ENCODE peak calls at places on chromosomes 6 and 20, in five cellular contexts. N, A, G, E and B are unnamed samples. For H3K4me1, the result is how much of the 10 kb centered on the place peaks cover.

GRCh38 chr6:118867181-118867580 is 26.8 kb upstream of the ASF1A start:
- DNase-seq in N (peak), E (no peak), A (no peak), G (no peak), B (no peak)

GRCh38 chr6:6005467-6006427 is 978 bp downstream of the NRN1 start:
- DNase-seq in N (no peak), A (no peak), E (no peak), G (no peak), B (no peak)

GRCh38 chr20:37315293-37316110 is 26.0 kb downstream of the MANBAL start:
- DNase-seq in A (peak), E (no peak), N (no peak), G (peak), B (peak)

GRCh38 chr6:111068116-111068897 is 19.0 kb upstream of the SLC16A10 start:
- DNase-seq in A (no peak), G (no peak), E (no peak), N (no peak), B (no peak)

GRCh38 chr20:15278041-15278440 is 940.6 kb upstream of the FLRT3 start:
- DNase-seq in N (no peak), G (no peak), E (no peak), A (no peak), B (peak)

GRCh38 chr6:20882014-20882413 is 347.8 kb downstream of the CDKAL1 start:
- DNase-seq in G (no peak), A (no peak), E (no peak), N (no peak), B (no peak)

GRCh38 chr6:123622780-123623179 is 14.0 kb downstream of the TRDN start:
- DNase-seq in N (no peak), A (no peak), G (no peak), E (no peak), B (no peak)

GRCh38 chr6:130282234-130282995 is 59.7 kb upstream of the SAMD3 start:
- DNase-seq in G (no peak), N (no peak), A (no peak), E (no peak), B (peak)

GRCh38 chr20:8782804-8783203 is 286.1 kb upstream of the PLCB4 start:
- DNase-seq in A (no peak), E (no peak), G (no peak), N (no peak), B (peak)

GRCh38 chr6:134739299-134740090 is 210.4 kb downstream of the ALDH8A1 start:
- DNase-seq in E (no peak), N (no peak), G (no peak), A (no peak), B (peak)

GRCh38 chr6:2688416-2689064 is 62.2 kb downstream of the MYLK4 start:
- DNase-seq in E (no peak), G (no peak), A (no peak), N (no peak), B (peak)

GRCh38 chr6:83057705-83058321 is 7.8 kb downstream of the UBE3D start:
- DNase-seq in N (no peak), G (no peak), E (no peak), A (no peak), B (peak)

GRCh38 chr6:4635666-4636065 is 140.5 kb upstream of the CDYL start:
- DNase-seq in N (no peak), E (no peak), A (no peak), G (no peak), B (no peak)

GRCh38 chr6:30556006-30556713 is at the start of gene GNL1:
- DNase-seq in G (peak), E (peak), A (peak), N (no peak), B (peak)

GRCh38 chr20:26216025-26216424 is 519.4 kb upstream of the ZNF337 start:
- DNase-seq in N (no peak), A (no peak), G (no peak), E (no peak), B (peak)

GRCh38 chr6:6769466-6769865 is 180.9 kb downstream of the LY86 start:
- DNase-seq in E (no peak), N (no peak), G (no peak), A (no peak), B (no peak)

GRCh38 chr6:80607814-80608391 is 501.4 kb downstream of the BCKDHB start:
- DNase-seq in E (no peak), N (no peak), G (no peak), A (no peak), B (peak)

DNA sequence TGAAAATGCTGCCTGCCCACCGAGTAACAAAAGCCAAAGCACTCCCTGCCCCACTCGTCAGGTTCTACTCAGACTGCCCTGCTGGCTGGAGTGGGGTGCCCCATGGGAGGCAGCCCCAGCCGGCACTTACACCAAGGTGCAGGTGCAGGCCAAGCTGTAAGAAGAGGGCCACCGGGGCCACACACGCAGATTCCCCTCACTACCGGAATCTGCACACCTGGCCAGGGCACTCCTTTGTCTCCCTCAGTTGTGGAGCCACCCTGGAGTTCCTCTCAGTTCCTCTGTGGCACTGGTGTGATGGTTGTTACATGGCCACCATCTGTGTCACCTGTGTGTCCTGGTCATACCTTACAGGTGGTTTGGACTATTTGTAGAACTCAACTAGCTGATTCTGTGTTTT is 112.4 kb downstream of the FOXO3 start:
- DNase-seq in G (no peak), N (no peak), A (no peak), E (no peak), B (no peak)
- H3K4me1 ChIP-seq in G (under half), N (under half), A (under half), E (under half), B (under half)

DNA sequence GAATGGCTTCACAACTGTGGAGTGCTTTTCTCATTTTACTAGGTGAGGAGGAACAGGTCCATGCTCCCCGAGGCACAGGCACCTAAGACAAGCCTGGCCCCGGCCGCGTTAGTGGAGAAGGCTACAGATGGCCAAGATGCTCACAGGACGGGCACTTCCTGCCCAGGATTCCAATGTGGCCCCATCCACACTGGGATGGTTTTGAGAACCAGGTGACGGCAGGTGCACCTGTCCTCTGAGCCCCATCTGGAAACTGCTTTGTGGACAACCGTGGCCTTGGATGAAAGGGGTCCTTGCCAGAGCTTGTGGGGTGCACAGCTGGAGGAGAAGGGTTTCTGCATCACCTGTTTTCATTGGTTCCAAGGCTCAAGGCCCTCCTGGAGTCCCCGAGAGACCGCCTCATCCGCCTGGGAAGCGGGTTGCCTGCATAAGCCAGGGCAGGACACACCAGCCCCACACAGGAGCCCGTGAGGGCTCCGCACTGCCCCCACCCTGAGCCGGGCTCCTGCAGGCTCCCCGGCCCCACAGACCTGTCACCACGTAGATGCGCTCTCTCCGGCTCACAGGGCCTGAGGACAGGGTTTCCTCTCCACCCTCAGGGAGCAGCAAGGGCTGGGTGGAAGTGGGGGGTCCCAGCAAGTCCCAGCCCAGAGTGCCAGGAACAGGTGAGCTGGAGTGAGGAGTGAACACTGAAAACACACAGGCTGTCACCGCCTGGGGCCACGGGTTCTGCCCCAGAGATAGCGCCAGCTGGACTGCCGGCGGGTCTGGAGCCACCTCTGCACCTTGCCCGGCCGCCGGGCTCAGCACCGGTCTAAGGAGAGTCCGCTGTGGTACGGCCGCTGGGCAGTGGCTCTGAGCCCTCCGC is 18.3 kb downstream of the NTSR1 start:
- DNase-seq in E (no peak), N (no peak), A (no peak), G (peak), B (no peak)
- H3K4me1 ChIP-seq in E (under half), N (under half), A (under half), G (under half), B (under half)

GRCh38 chr6:33712914-33713313 is 1.4 kb upstream of the UQCC2 start:
- DNase-seq in G (no peak), A (no peak), N (no peak), E (no peak), B (no peak)
- H3K4me1 ChIP-seq in G (under half), A (under half), N (under half), E (under half), B (under half)

GRCh38 chr6:149854532-149854931 is 9.6 kb downstream of the LRP11 start:
- DNase-seq in A (no peak), G (no peak), E (no peak), N (no peak), B (no peak)

GRCh38 chr6:149851461-149851860 is 12.7 kb downstream of the LRP11 start:
- DNase-seq in N (no peak), G (no peak), E (no peak), A (no peak), B (peak)

GRCh38 chr6:149855040-149855654 is 9.0 kb downstream of the LRP11 start:
- DNase-seq in A (no peak), N (peak), G (no peak), E (no peak), B (peak)

GRCh38 chr6:149852881-149853280 is 11.3 kb downstream of the LRP11 start:
- DNase-seq in E (no peak), A (no peak), G (no peak), N (no peak), B (no peak)

GRCh38 chr6:149852180-149852579 is 12.0 kb downstream of the LRP11 start:
- DNase-seq in A (no peak), E (no peak), G (no peak), N (no peak), B (peak)
- H3K4me1 ChIP-seq in A (under half), E (under half), G (under half), N (half or more), B (under half)